ENCODE peak calls at places on chromosomes 6 and 20, in nine cellular contexts. V, B, C, I, E, P, H, T and N are unnamed samples.

GRCh38 chr20:31918471-31919105 is 33.3 kb downstream of the PDRG1 start:
- DNase-seq in T (no peak), V (peak), C (no peak), E (no peak), H (no peak), I (no peak), B (no peak), P (no peak), N (no peak)

GRCh38 chr6:156957931-156958547 is 180.9 kb downstream of the ARID1B start:
- DNase-seq in T (no peak), P (no peak), I (no peak), E (no peak), B (no peak), C (no peak), H (no peak), V (no peak), N (no peak)

GRCh38 chr6:135390450-135390849 is 107.1 kb downstream of the AHI1 start:
- DNase-seq in T (no peak), E (no peak), P (no peak), H (no peak), B (no peak), C (no peak), I (no peak), V (no peak), N (no peak)

GRCh38 chr20:44849712-44850111 is 35.8 kb upstream of the YWHAB start:
- DNase-seq in B (no peak), P (no peak), I (no peak), T (no peak), C (no peak), E (no peak), H (no peak), V (peak), N (no peak)

GRCh38 chr6:31079656-31080261 is 32.6 kb downstream of the C6orf15 start:
- DNase-seq in E (peak), P (peak), V (peak), C (peak), T (no peak), I (peak), H (peak), B (peak), N (peak)

GRCh38 chr20:53296451-53297153 is 297.0 kb downstream of the ZNF217 start:
- DNase-seq in V (no peak), E (no peak), T (no peak), H (no peak), I (no peak), B (no peak), C (no peak), P (no peak), N (no peak)

GRCh38 chr6:63525186-63525878 is 46.9 kb upstream of the LOC128125822 start:
- DNase-seq in B (no peak), V (no peak), P (no peak), E (no peak), H (no peak), I (no peak), C (no peak), T (no peak), N (no peak)

GRCh38 chr6:157715766-157716171 is 107.3 kb upstream of the SNX9 start:
- DNase-seq in T (no peak), C (no peak), P (no peak), B (no peak), E (no peak), H (peak), I (no peak), V (peak), N (no peak)

GRCh38 chr6:90000864-90001731 is 106.8 kb downstream of the GJA10 start:
- DNase-seq in B (no peak), P (no peak), H (no peak), V (peak), C (peak), E (no peak), I (no peak), T (no peak), N (peak)

GRCh38 chr20:49284818-49285217 is 7.0 kb upstream of the ZNFX1 start:
- DNase-seq in I (no peak), H (no peak), P (no peak), C (no peak), V (no peak), B (no peak), T (no peak), E (no peak), N (no peak)

GRCh38 chr20:652611-653109 is 340 bp downstream of the SRXN1 start:
- DNase-seq in P (peak), V (peak), C (peak), B (no peak), I (no peak), H (no peak), E (no peak), T (no peak), N (no peak)

GRCh38 chr20:45337367-45338120 is 10.7 kb downstream of the SDC4 start:
- DNase-seq in C (no peak), H (peak), P (peak), B (no peak), I (no peak), V (peak), E (no peak), T (no peak), N (no peak)

GRCh38 chr20:23164176-23164601 is 78.1 kb upstream of the CD93 start:
- DNase-seq in C (no peak), I (no peak), V (no peak), T (no peak), P (no peak), H (peak), B (no peak), E (no peak), N (no peak)

GRCh38 chr6:159066479-159066878 is 21.7 kb upstream of the TAGAP start:
- DNase-seq in I (peak), V (no peak), T (no peak), H (no peak), C (no peak), P (no peak), E (no peak), B (no peak), N (no peak)

GRCh38 chr20:12056836-12057235 is 139.1 kb downstream of the BTBD3 start:
- DNase-seq in I (no peak), E (no peak), V (no peak), C (no peak), P (no peak), T (no peak), B (no peak), H (no peak), N (no peak)